ENCODE peak calls at places on chromosomes 13 and 19, in ten cellular contexts. Q is heart left ventricle, V is mammary epithelial cell, M is neural progenitor cell, B is PC-3, L is foreskin fibroblast, K is tibial artery, X is astrocyte, Z is dorsolateral prefrontal cortex, C is astrocyte of the cerebellum. S is an unnamed sample.

GRCh38 chr19:6712692-6713670 is 7.5 kb downstream of the C3 start:
- DNase-seq in M (no peak), K (no peak), B (no peak), C (no peak), Q (no peak), L (no peak), V (no peak), Z (no peak), X (no peak), S (no peak)

GRCh38 chr13:20460744-20461143 is 64.9 kb downstream of the CRYL1 start:
- DNase-seq in C (no peak), Z (no peak), V (no peak), M (no peak), K (no peak), B (no peak), L (no peak), X (no peak), Q (no peak), S (no peak)

GRCh38 chr19:14112051-14112808 is 5.3 kb downstream of the PRKACA start:
- DNase-seq in V (no peak), Z (no peak), K (no peak), X (no peak), M (no peak), L (peak), Q (peak), B (no peak), C (no peak), S (no peak)

GRCh38 chr13:107305178-107305577 is 737.2 kb upstream of the ARGLU1 start:
- DNase-seq in V (no peak), B (no peak), Q (no peak), Z (no peak), K (no peak), C (no peak), M (no peak), X (no peak), L (no peak), S (no peak)

GRCh38 chr13:48533986-48534600 is 1.2 kb upstream of the RCBTB2 start:
- DNase-seq in K (no peak), M (peak), Z (no peak), C (no peak), X (no peak), V (no peak), B (no peak), L (no peak), Q (no peak), S (no peak)

GRCh38 chr13:38202730-38203129 is 146.9 kb upstream of the UFM1 start:
- DNase-seq in V (peak), K (no peak), C (peak), B (peak), Q (no peak), Z (no peak), L (peak), X (peak), M (no peak), S (peak)

GRCh38 chr19:33291623-33292534 is 10.5 kb downstream of the CEBPA start:
- DNase-seq in V (no peak), L (no peak), B (no peak), X (no peak), Q (no peak), C (no peak), Z (no peak), K (no peak), M (no peak), S (no peak)

GRCh38 chr13:110989331-110989730 is 74.5 kb upstream of the ANKRD10 start:
- DNase-seq in Z (no peak), K (no peak), M (no peak), L (peak), Q (no peak), C (no peak), B (no peak), X (no peak), V (no peak), S (no peak)

GRCh38 chr13:79724348-79725103 is 243.6 kb downstream of the NDFIP2 start:
- DNase-seq in C (no peak), Q (no peak), K (no peak), X (peak), B (peak), Z (no peak), M (no peak), L (peak), V (peak), S (peak)

GRCh38 chr13:32901994-32902780 is 114.0 kb upstream of the KL start:
- DNase-seq in B (no peak), V (no peak), C (no peak), K (peak), X (no peak), M (no peak), Q (peak), L (peak), Z (no peak), S (peak)

GRCh38 chr13:42420304-42420703 is 148.4 kb downstream of the AKAP11 start:
- DNase-seq in X (no peak), L (no peak), M (no peak), C (no peak), V (no peak), Q (no peak), K (no peak), B (no peak), Z (no peak), S (no peak)

GRCh38 chr19:52896431-52897148 is 845 bp downstream of the ZNF320 start:
- DNase-seq in B (peak), M (peak), V (peak), X (peak), C (no peak), L (peak), Q (peak), Z (no peak), K (peak), S (peak)

GRCh38 chr19:418761-419632 is 10.1 kb upstream of the C2CD4C start:
- DNase-seq in V (no peak), M (no peak), L (no peak), B (no peak), K (no peak), Z (no peak), Q (no peak), C (no peak), X (no peak), S (no peak)

GRCh38 chr19:44796701-44797115 is 12.2 kb upstream of the BCAM start:
- DNase-seq in C (no peak), B (peak), X (peak), L (no peak), K (no peak), M (peak), Z (no peak), Q (peak), V (no peak), S (no peak)

GRCh38 chr19:17757125-17757524 is 5.8 kb downstream of the FCHO1 start:
- DNase-seq in B (peak), Z (peak), K (peak), X (peak), M (no peak), Q (peak), L (peak), C (peak), V (peak), S (peak)

GRCh38 chr13:60261432-60262351 is 98.0 kb upstream of the DIAPH3 start:
- DNase-seq in M (peak), B (no peak), V (no peak), K (no peak), C (no peak), Z (no peak), L (no peak), X (no peak), Q (no peak), S (peak)

GRCh38 chr13:96898855-96899254 is 95.4 kb downstream of the OXGR1 start:
- DNase-seq in L (no peak), V (no peak), K (no peak), Z (no peak), Q (no peak), M (peak), X (no peak), C (no peak), B (no peak), S (no peak)

GRCh38 chr19:30669329-30670010 is 297.3 kb downstream of the ZNF536 start:
- DNase-seq in Q (peak), C (no peak), L (peak), M (peak), K (peak), Z (peak), B (peak), X (no peak), V (peak), S (peak)

GRCh38 chr13:52846567-52847321 is 1.7 kb downstream of the PCDH8 start:
- DNase-seq in V (peak), L (peak), Z (peak), Q (peak), X (peak), C (no peak), B (no peak), M (peak), K (peak), S (peak)

GRCh38 chr13:31765441-31765840 is 26.1 kb downstream of the RXFP2 start:
- DNase-seq in Q (no peak), B (no peak), Z (no peak), L (peak), C (peak), K (no peak), X (peak), V (peak), M (no peak), S (no peak)

GRCh38 chr19:2154587-2155075 is 3.3 kb upstream of the AP3D1 start:
- DNase-seq in B (peak), Z (no peak), K (no peak), C (no peak), L (peak), V (peak), Q (no peak), X (peak), M (no peak), S (peak)

GRCh38 chr13:73782781-73783180 is 351.4 kb downstream of the KLF12 start:
- DNase-seq in K (no peak), C (peak), Q (no peak), L (no peak), M (peak), V (no peak), Z (no peak), B (no peak), X (peak), S (no peak)

GRCh38 chr13:27336005-27336673 is 65.5 kb downstream of the RASL11A start:
- DNase-seq in B (no peak), L (peak), C (no peak), K (no peak), V (peak), Z (no peak), M (no peak), X (peak), Q (no peak), S (no peak)

GRCh38 chr13:112861876-112862615 is 107.0 kb upstream of the MCF2L start:
- DNase-seq in K (no peak), V (no peak), L (no peak), B (no peak), Q (no peak), Z (no peak), X (no peak), C (no peak), M (no peak), S (no peak)

GRCh38 chr19:45973564-45974338 is at the start of gene NOVA2:
- DNase-seq in X (peak), M (peak), K (peak), C (peak), Q (peak), L (peak), V (peak), B (peak), Z (peak), S (peak)

GRCh38 chr13:73306688-73307087 is 247.9 kb downstream of the KLF5 start:
- DNase-seq in V (no peak), B (no peak), K (no peak), M (no peak), C (no peak), Z (no peak), X (no peak), Q (no peak), L (no peak), S (no peak)

GRCh38 chr13:60164490-60164889 is 762 bp upstream of the DIAPH3 start:
- DNase-seq in X (no peak), K (no peak), M (peak), L (peak), Z (no peak), B (peak), C (no peak), V (no peak), Q (no peak), S (peak)

GRCh38 chr13:80235559-80236296 is 105.2 kb downstream of the SPRY2 start:
- DNase-seq in V (peak), Z (no peak), L (no peak), K (no peak), X (peak), Q (no peak), B (peak), C (no peak), M (no peak), S (peak)

DNA sequence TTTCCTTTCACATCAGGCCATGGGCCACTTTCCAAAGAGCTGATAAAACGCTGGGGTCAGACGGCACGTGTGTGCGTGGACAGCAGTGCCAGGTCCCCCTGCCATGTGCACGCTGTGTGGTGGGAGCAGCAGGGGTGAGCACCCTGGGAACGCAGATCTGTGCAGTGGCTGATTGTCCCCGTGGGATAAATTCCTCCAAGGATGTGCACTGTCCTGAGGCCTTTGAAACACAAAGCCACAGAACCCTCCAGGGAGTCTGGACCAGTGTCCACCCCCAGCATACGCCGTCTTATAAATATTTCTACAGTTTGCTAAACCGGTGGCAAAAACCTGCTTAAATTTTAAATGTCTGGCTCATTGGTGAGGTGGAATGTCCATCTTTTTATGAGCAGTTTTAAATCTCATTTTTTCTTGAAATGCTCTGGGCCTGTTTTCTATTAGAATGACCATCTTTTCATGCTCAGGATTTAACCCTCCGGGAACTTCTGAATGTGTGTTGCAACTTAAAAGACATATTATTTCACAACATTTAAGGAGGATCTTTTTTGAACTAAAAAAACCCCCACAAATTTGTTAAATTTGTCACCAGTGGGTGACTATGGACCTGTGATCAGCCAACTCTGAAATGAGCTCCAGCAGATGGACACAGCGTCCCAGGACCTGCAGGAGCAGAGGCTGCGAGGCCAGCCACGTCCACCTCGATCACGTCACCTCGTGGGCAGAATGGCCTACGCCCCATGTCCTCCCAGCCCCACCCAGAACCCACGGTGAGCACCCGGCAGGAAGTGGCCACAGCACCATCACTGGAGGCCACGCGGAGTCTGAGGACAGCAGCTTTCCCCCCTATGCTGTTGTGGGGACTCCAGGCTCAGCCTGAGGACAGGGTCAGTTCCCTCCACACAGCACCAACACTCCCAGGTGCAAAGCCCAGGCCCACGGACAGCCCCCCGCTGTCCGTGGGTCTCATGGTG is 68.6 kb downstream of the RASA3 start:
- DNase-seq in Z (no peak), L (peak), B (peak), X (peak), K (peak), C (no peak), M (peak), V (peak), Q (peak), S (peak)
- H3K4me3 ChIP-seq in Z (peak), L (peak), B (peak), X (peak), K (peak), C (peak), M (no peak), V (peak), Q (peak), S (peak)

GRCh38 chr19:10707440-10707839 is 6.2 kb downstream of the QTRT1 start:
- DNase-seq in V (no peak), C (no peak), M (no peak), K (no peak), X (no peak), L (no peak), Z (no peak), Q (no peak), B (no peak), S (no peak)

GRCh38 chr19:10708261-10708660 is 7.0 kb downstream of the QTRT1 start:
- DNase-seq in V (no peak), Q (no peak), C (no peak), K (no peak), M (no peak), B (no peak), X (no peak), Z (no peak), L (no peak), S (no peak)

GRCh38 chr19:10712754-10713153 is 5.1 kb upstream of the DNM2 start:
- DNase-seq in X (no peak), Z (no peak), K (no peak), V (no peak), C (no peak), Q (no peak), B (no peak), M (no peak), L (no peak), S (no peak)

GRCh38 chr19:10713317-10713716 is 4.6 kb upstream of the DNM2 start:
- DNase-seq in M (no peak), Z (no peak), B (no peak), X (no peak), V (no peak), Q (no peak), K (no peak), L (no peak), C (no peak), S (no peak)

GRCh38 chr19:10712041-10712440 is 5.8 kb upstream of the DNM2 start:
- DNase-seq in Z (no peak), V (no peak), Q (no peak), L (no peak), C (no peak), M (no peak), K (no peak), X (no peak), B (no peak), S (no peak)
- TF ChIP-seq CTCF in Z (no peak), V (no peak), Q (no peak), L (no peak), C (no peak), M (no peak), K (no peak), X (no peak), B (no peak), S (no peak)

GRCh38 chr13:30737511-30738342 is 2.4 kb downstream of the ALOX5AP start:
- DNase-seq in C (no peak), B (no peak), K (no peak), Q (no peak), M (no peak), Z (no peak), L (no peak), V (no peak), X (no peak), S (no peak)

GRCh38 chr13:30742896-30743295 is 7.6 kb downstream of the ALOX5AP start:
- DNase-seq in X (no peak), C (no peak), L (no peak), Q (no peak), Z (no peak), M (no peak), B (no peak), K (no peak), V (no peak), S (no peak)

GRCh38 chr13:30738526-30738925 is 3.2 kb downstream of the ALOX5AP start:
- DNase-seq in B (no peak), Z (no peak), C (no peak), M (peak), Q (no peak), L (no peak), K (no peak), X (no peak), V (no peak), S (no peak)

GRCh38 chr13:30738946-30739528 is 3.7 kb downstream of the ALOX5AP start:
- DNase-seq in M (peak), Z (no peak), Q (no peak), L (no peak), B (no peak), K (no peak), C (no peak), X (no peak), V (no peak), S (no peak)

GRCh38 chr13:30739646-30740642 is 4.6 kb downstream of the ALOX5AP start:
- DNase-seq in V (peak), K (no peak), X (peak), C (peak), B (peak), Z (no peak), M (peak), Q (no peak), L (peak), S (peak)
- H3K4me3 ChIP-seq in V (no peak), K (no peak), X (peak), C (no peak), B (peak), Z (no peak), M (no peak), Q (no peak), L (no peak), S (no peak)

DNA sequence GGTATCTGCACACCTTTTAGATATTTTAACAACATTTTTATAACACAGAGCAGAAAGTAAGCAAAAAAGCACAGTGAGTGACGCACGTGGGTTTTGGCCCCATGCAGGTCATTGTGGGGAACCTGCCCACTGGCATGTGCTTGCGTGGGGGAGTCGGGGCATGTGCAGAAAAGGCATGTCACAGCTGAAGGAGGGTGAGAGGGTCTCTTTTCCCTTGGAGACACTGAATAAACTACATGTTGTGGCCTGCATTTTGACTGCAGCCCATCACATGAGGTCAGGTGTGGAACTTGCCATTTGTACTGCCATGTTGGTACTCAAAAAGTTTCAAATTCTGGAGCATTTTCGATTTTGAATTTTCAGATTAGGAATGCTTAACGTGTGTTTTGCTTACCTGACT is 72.7 kb upstream of the GPR183 start:
- DNase-seq in M (no peak), Q (no peak), C (no peak), V (no peak), L (no peak), K (no peak), B (no peak), Z (no peak), X (no peak), S (no peak)
- TF ChIP-seq CTCF in M (no peak), Q (no peak), C (no peak), V (no peak), L (no peak), K (no peak), B (no peak), Z (no peak), X (no peak), S (no peak)